ENCODE peak calls at places on chromosome 13, in six cellular contexts. F is kidney tubule cell, A is fibroblast of lung, G is Kasumi-1, L is transverse colon, K is NCI-H1417. S is an unnamed sample.
A peak's percentile ranks its signal among the peaks of the same experiment; 100 is the strongest.

GRCh38 chr13:51838235-51838846 is 6.6 kb downstream of the TMEM272 start:
- DNase-seq in F (peak; percentile 30), A (peak; percentile 83), G (no peak), L (no peak), K (no peak), S (no peak)

GRCh38 chr13:98565726-98566577 is 11.0 kb downstream of the STK24 start:
- DNase-seq in F (peak; percentile 52), A (peak; percentile 37), G (peak; percentile 64), L (peak; percentile 77), K (no peak), S (no peak)

GRCh38 chr13:62337109-62337880 is 921.6 kb upstream of the PCDH20 start:
- DNase-seq in F (peak; percentile 1), A (no peak), G (no peak), L (no peak), K (no peak), S (no peak)

GRCh38 chr13:50598338-50598737 is 245.2 kb downstream of the DLEU7 start:
- DNase-seq in F (peak; percentile 83), A (no peak), G (no peak), L (no peak), K (no peak), S (no peak)

GRCh38 chr13:108755084-108755483 is 125.7 kb downstream of the MYO16 start:
- DNase-seq in F (no peak), A (no peak), G (no peak), L (no peak), K (no peak), S (no peak)

GRCh38 chr13:79519252-79519651 is 38.3 kb downstream of the NDFIP2 start:
- DNase-seq in F (no peak), A (peak; percentile 68), G (no peak), L (no peak), K (no peak), S (no peak)

GRCh38 chr13:112693831-112694497 is 4.1 kb downstream of the ATP11A start:
- DNase-seq in F (peak; percentile 88), A (peak; percentile 88), G (peak; percentile 83), L (no peak), K (no peak), S (peak; percentile 53)

GRCh38 chr13:95256086-95256485 is 45.2 kb downstream of the ABCC4 start:
- DNase-seq in F (peak; percentile 100), A (peak; percentile 99), G (no peak), L (no peak), K (no peak), S (no peak)

GRCh38 chr13:26721251-26721939 is 39.2 kb downstream of the GPR12 start:
- DNase-seq in F (no peak), A (no peak), G (peak; percentile 87), L (peak; percentile 28), K (no peak), S (no peak)

GRCh38 chr13:34657716-34658115 is 284.4 kb upstream of the NBEA start:
- DNase-seq in F (peak; percentile 88), A (peak; percentile 89), G (no peak), L (no peak), K (no peak), S (no peak)

GRCh38 chr13:65530688-65531087 is 1699.4 kb downstream of the PCDH9 start:
- DNase-seq in F (no peak), A (peak; percentile 14), G (no peak), L (no peak), K (no peak), S (no peak)

GRCh38 chr13:31012285-31013024 is 80.0 kb downstream of the TEX26 start:
- DNase-seq in F (peak; percentile 18), A (no peak), G (peak; percentile 4), L (no peak), K (peak; percentile 3), S (peak; percentile 27)

GRCh38 chr13:37531054-37531453 is 67.5 kb downstream of the POSTN start:
- DNase-seq in F (no peak), A (peak; percentile 97), G (no peak), L (no peak), K (no peak), S (no peak)

GRCh38 chr13:102517959-102518358 is 78.8 kb upstream of the TPP2 start:
- DNase-seq in F (peak; percentile 14), A (no peak), G (no peak), L (no peak), K (no peak), S (no peak)

GRCh38 chr13:73224708-73225107 is 165.9 kb downstream of the KLF5 start:
- DNase-seq in F (no peak), A (peak; percentile 72), G (peak; percentile 25), L (no peak), K (no peak), S (no peak)

GRCh38 chr13:56886398-56886797 is 254.3 kb upstream of the PRR20A start:
- DNase-seq in F (no peak), A (no peak), G (no peak), L (no peak), K (peak; percentile 36), S (no peak)

GRCh38 chr13:20702945-20703784 is at the start of gene IL17D:
- DNase-seq in F (peak; percentile 28), A (no peak), G (no peak), L (peak; percentile 43), K (peak; percentile 67), S (no peak)

GRCh38 chr13:37701972-37702371 is 103.4 kb upstream of the POSTN start:
- DNase-seq in F (peak; percentile 96), A (peak; percentile 94), G (no peak), L (no peak), K (no peak), S (no peak)

GRCh38 chr13:101152184-101152583 is 264.1 kb downstream of the NALCN start:
- DNase-seq in F (no peak), A (no peak), G (no peak), L (no peak), K (peak; percentile 63), S (no peak)

GRCh38 chr13:44300895-44301638 is 72.6 kb upstream of the SERP2 start:
- DNase-seq in F (peak; percentile 95), A (peak; percentile 94), G (no peak), L (no peak), K (no peak), S (no peak)

GRCh38 chr13:53254495-53254894 is 225.9 kb downstream of the OLFM4 start:
- DNase-seq in F (no peak), A (no peak), G (peak; percentile 7), L (no peak), K (no peak), S (peak; percentile 22)

GRCh38 chr13:20566424-20566916 is 487 bp upstream of the IFT88 start:
- DNase-seq in F (peak; percentile 93), A (peak; percentile 84), G (peak; percentile 31), L (peak; percentile 75), K (peak; percentile 85), S (no peak)

GRCh38 chr13:112137144-112137543 is 70.2 kb downstream of the SOX1 start:
- DNase-seq in F (no peak), A (no peak), G (no peak), L (no peak), K (no peak), S (no peak)

GRCh38 chr13:112842931-112843391 is 126.1 kb upstream of the MCF2L start:
- DNase-seq in F (peak; percentile 25), A (no peak), G (no peak), L (no peak), K (no peak), S (no peak)

GRCh38 chr13:72390909-72391308 is 336.5 kb downstream of the MZT1 start:
- DNase-seq in F (peak; percentile 97), A (peak; percentile 52), G (no peak), L (no peak), K (no peak), S (no peak)

GRCh38 chr13:113852536-113853517 is 11.0 kb downstream of the GAS6 start:
- DNase-seq in F (no peak), A (no peak), G (no peak), L (no peak), K (no peak), S (peak; percentile 14)

GRCh38 chr13:28268800-28269223 is 130.5 kb downstream of the PAN3 start:
- DNase-seq in F (no peak), A (no peak), G (peak; percentile 42), L (no peak), K (no peak), S (no peak)

GRCh38 chr13:59776924-59777690 is 386.6 kb downstream of the DIAPH3 start:
- DNase-seq in F (peak; percentile 70), A (peak; percentile 91), G (no peak), L (no peak), K (no peak), S (no peak)